ENCODE peak calls at places on chromosomes 4 and X, in four cellular contexts. P is GM12878, G is WTC11, S is K562. O is an unnamed sample.

GRCh38 chrX:45758319-45758718 is 557.6 kb upstream of the DIPK2B start:
- DNase-seq in P (peak), G (no peak), S (no peak), O (no peak)

GRCh38 chrX:122565952-122566351 is 618.1 kb upstream of the GRIA3 start:
- DNase-seq in P (no peak), G (no peak), S (no peak), O (peak)

GRCh38 chr4:78200004-78200403 is 142.9 kb downstream of the FRAS1 start:
- DNase-seq in P (no peak), G (no peak), S (no peak), O (no peak)

GRCh38 chr4:123569541-123569940 is 172.9 kb downstream of the SPRY1 start:
- DNase-seq in P (no peak), G (no peak), S (no peak), O (no peak)

GRCh38 chrX:37746951-37747350 is 32.9 kb upstream of the CYBB start:
- DNase-seq in P (no peak), G (no peak), S (no peak), O (no peak)

GRCh38 chrX:47483310-47484268 is 567 bp upstream of the ZNF41 start:
- DNase-seq in P (no peak), G (peak), S (peak), O (peak)

GRCh38 chrX:83416273-83416672 is 91.8 kb upstream of the POU3F4 start:
- DNase-seq in P (no peak), G (no peak), S (no peak), O (peak)

GRCh38 chr4:31918891-31919290 is 1198.7 kb downstream of the PCDH7 start:
- DNase-seq in P (no peak), G (no peak), S (no peak), O (no peak)

GRCh38 chr4:114780205-114780604 is 181.6 kb downstream of the UGT8 start:
- DNase-seq in P (no peak), G (no peak), S (no peak), O (peak)

GRCh38 chrX:99703467-99703866 is 706.6 kb downstream of the PCDH19 start:
- DNase-seq in P (no peak), G (no peak), S (no peak), O (no peak)

DNA sequence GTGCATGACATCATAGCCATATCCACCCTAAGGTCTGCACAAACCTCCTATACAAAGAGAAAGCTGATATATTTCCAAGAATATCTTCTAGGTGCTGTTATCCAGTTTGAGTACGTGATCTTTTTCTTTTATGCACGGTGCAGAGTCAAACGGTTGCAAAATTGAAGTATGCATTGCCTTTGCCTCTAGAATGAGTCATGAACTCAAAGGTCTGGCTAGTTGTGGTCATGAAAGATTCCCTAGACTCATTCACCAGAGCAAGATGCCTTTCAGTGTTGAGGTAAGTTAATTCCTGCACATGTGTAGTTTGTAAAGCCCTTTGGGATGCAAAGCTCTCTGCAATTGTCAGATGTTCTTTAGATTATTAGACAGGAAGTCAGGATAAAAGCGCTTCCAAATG is 704.4 kb downstream of the PCDH19 start:
- DNase-seq in P (no peak), G (no peak), S (no peak), O (no peak)
- TF ChIP-seq USF1 in P (no peak), G (no peak), S (no peak), O (no peak)

DNA sequence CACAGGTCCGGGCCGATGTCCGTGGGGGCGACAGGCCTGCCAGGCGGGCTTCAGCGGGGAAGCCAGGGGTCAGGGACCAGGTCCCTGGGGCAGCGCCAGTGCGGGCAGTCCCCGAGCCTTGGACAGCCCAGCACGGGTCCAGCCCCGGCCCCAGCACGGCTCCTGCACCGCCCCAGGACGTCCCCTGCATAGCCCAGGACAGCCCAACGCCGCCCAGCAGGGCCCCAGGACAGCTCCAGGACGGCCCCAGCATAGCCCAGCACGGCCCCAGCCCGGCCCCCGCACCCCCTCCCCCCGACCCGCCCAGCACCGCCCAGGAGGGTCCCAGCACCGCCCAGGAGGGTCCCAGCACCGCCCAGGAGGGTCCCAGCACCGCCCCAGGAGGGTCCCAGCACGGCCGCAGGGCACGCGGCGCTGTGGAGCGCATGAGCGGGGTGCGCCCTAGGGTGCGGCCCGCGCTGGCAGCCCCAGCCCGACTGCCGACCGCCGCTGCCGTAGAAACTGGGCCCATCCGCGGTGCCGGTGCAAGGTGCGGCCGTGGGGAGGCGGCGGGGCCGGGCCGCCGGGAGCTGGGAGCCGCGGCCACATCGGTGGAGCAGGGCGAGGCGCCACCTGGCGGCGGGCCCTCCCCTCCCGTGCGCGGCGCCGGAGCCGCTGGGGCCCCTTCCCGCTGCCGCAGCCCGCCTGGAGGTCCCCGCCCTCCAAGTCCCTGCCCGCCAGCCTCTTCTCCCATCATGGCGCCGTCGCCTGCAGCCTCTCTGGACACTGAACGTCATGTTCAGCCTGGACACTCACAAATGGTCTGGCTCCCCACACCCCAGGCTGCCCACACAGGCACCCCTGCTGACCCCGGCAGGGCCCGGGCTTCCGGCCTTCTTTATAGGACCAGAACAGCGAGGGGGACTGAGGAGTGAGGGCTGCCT is 106.8 kb upstream of the NKX1-1 start:
- DNase-seq in P (no peak), G (peak), S (peak), O (peak)
- TF ChIP-seq USF1 in P (no peak), G (no peak), S (no peak), O (no peak)

GRCh38 chr4:13555325-13555724 is 11.0 kb upstream of the NKX3-2 start:
- DNase-seq in P (no peak), G (no peak), S (no peak), O (no peak)
- TF ChIP-seq USF1 in P (no peak), G (no peak), S (no peak), O (no peak)

DNA sequence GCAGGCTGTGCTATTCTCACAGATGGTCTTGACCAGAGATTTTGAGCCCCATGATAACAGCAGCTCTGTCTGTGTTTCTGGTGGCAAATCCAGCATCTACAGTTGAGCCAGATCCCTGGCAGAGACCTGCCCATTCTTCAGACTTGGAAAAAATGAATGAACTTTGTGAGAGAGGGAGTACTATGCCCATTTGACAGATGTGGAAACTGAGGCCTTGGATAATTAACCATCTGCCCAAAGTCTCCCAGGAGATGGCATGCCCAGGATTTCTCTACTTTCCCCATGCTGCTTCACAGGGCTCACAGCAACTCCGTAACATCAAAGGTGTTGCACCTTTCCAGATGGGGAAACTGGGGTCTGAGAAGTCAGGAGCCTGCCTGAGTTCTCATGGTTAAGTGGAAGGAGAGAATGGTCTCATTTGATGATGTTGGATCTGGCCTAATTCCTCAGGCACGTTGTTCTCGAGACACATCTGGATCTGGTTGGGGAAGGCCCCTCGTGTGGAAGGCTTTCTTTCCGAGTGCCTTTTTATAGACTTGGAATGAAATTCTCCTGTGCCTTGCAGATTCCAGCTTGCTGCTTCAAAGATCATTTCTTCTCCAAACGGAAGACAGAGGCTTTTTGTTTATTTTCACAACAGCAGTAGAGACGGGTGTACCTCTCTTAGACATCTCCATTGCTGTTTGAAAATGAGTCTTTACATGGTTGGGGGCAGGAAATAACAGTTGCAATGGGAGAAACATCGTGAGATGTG is 73.3 kb upstream of the STX18 start:
- DNase-seq in P (no peak), G (no peak), S (no peak), O (no peak)
- TF ChIP-seq USF1 in P (no peak), G (no peak), S (no peak), O (no peak)

GRCh38 chr4:113122066-113122465 is 72.6 kb downstream of the ANK2 start:
- DNase-seq in P (no peak), G (no peak), S (no peak), O (no peak)
- TF ChIP-seq USF1 in P (no peak), G (no peak), S (no peak), O (no peak)

GRCh38 chr4:169158860-169159259 is 111.9 kb downstream of the SH3RF1 start:
- DNase-seq in P (no peak), G (no peak), S (no peak), O (no peak)

GRCh38 chr4:169158046-169158445 is 112.7 kb downstream of the SH3RF1 start:
- DNase-seq in P (no peak), G (no peak), S (no peak), O (no peak)

GRCh38 chr4:169159614-169160013 is 111.1 kb downstream of the SH3RF1 start:
- DNase-seq in P (no peak), G (no peak), S (no peak), O (no peak)

GRCh38 chr4:169163495-169163894 is 107.3 kb downstream of the SH3RF1 start:
- DNase-seq in P (no peak), G (no peak), S (no peak), O (no peak)

DNA sequence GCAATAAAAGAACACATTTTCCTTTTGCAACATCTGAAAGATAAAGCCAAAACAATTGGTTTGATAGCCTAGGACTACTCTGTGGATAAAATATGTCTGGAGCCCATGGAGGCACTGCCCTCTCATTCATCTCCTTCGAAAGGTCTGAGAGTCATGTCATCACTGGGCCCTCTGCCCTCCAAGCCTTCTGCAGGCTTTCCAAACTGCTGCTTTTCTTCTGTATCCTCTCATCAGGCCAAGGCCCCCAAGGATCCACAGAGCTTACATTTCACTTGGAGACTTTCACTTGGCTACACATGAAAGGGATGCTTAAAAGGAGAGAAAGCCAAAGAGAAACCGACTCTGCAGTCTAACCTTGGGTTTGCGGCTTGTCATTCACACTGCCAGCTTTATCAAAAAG is 109.9 kb downstream of the SH3RF1 start:
- DNase-seq in P (no peak), G (no peak), S (no peak), O (no peak)
- TF ChIP-seq USF1 in P (no peak), G (no peak), S (no peak), O (no peak)